ENCODE peak calls at places on chromosomes 1 and 21, in seven cellular contexts. T, G, R, P, M, H and A are unnamed samples.
A peak's percentile ranks its signal among the peaks of the same experiment; 100 is the strongest.

GRCh38 chr1:165109013-165109412 is 247.5 kb downstream of the LMX1A start:
- DNase-seq in G (no peak), R (no peak), T (no peak), P (no peak), M (no peak), H (no peak), A (no peak)

GRCh38 chr1:192088496-192088895 is 69.8 kb upstream of the RGS18 start:
- DNase-seq in G (no peak), P (no peak), T (no peak), H (no peak), R (no peak), M (no peak), A (no peak)

GRCh38 chr1:247295274-247295684 is 36.4 kb downstream of the ZNF496 start:
- DNase-seq in H (no peak), R (no peak), M (peak; percentile 64), G (no peak), P (peak; percentile 28), T (no peak), A (no peak)

GRCh38 chr1:216700779-216701178 is 22.4 kb downstream of the ESRRG start:
- DNase-seq in T (no peak), G (no peak), H (no peak), P (no peak), M (no peak), R (no peak), A (no peak)

GRCh38 chr1:224497714-224498573 is 63.3 kb upstream of the WDR26 start:
- DNase-seq in M (peak; percentile 76), R (peak; percentile 54), G (no peak), T (no peak), P (peak; percentile 89), H (no peak), A (peak; percentile 51)

GRCh38 chr1:84709175-84709574 is 18.9 kb upstream of the SSX2IP start:
- DNase-seq in H (no peak), G (no peak), M (no peak), T (no peak), R (no peak), P (no peak), A (no peak)

GRCh38 chr1:6704746-6705145 is 3.1 kb upstream of the DNAJC11 start:
- DNase-seq in H (no peak), G (no peak), P (no peak), R (no peak), T (no peak), M (no peak), A (no peak)

GRCh38 chr1:193538004-193538355 is 351.6 kb upstream of the B3GALT2 start:
- DNase-seq in M (no peak), T (no peak), G (no peak), H (no peak), R (no peak), P (no peak), A (no peak)

GRCh38 chr1:32406629-32407111 is 12.4 kb upstream of the BSDC1 start:
- DNase-seq in R (no peak), H (peak; percentile 72), G (no peak), M (no peak), T (no peak), P (no peak), A (no peak)

GRCh38 chr1:203273869-203274602 is 31.3 kb upstream of the BTG2 start:
- DNase-seq in P (no peak), G (no peak), H (peak; percentile 66), R (no peak), M (no peak), T (peak; percentile 46), A (no peak)

GRCh38 chr1:169102567-169102966 is 3.9 kb upstream of the ATP1B1 start:
- DNase-seq in P (peak; percentile 65), H (no peak), G (no peak), R (no peak), M (peak; percentile 81), T (peak; percentile 24), A (peak; percentile 41)

GRCh38 chr1:210057593-210057992 is 119.6 kb downstream of the SYT14 start:
- DNase-seq in H (no peak), G (no peak), R (no peak), P (no peak), T (no peak), M (no peak), A (no peak)

GRCh38 chr1:98516306-98516705 is 145.2 kb upstream of the SNX7 start:
- DNase-seq in M (no peak), H (no peak), R (no peak), G (no peak), T (no peak), P (no peak), A (no peak)

GRCh38 chr1:153771841-153772593 is 3.2 kb upstream of the SLC27A3 start:
- DNase-seq in H (peak; percentile 35), P (no peak), M (no peak), R (no peak), G (no peak), T (peak; percentile 52), A (no peak)

GRCh38 chr1:85135456-85135798 is 65.4 kb downstream of the SYDE2 start:
- DNase-seq in T (no peak), H (no peak), G (no peak), R (no peak), M (no peak), P (no peak), A (no peak)

DNA sequence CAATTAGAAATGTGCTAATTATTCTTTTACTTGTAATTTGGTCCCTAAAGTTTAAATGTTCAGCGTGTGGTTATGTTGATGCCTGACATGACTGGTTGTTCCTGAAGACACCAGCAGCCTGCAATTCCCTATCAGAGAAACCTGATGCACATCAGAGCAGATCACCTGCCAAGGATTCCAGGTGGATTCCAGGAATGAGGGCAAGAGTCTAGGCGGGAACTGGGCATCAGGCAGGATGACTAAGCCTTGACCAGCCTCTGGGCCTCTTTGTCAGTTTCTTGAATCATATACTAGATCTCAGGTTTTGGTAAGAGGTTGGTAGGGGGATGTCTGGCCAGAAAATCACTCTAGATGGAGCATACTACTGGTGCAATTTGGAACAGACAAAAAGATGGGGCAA is 130.7 kb upstream of the TNR start:
- DNase-seq in H (no peak), R (no peak), P (no peak), G (no peak), M (no peak), T (no peak), A (no peak)
- TF ChIP-seq CTCF in H (no peak), R (no peak), P (no peak), G (no peak), M (no peak), T (no peak), A (no peak)

GRCh38 chr1:244599937-244600350 is 53.0 kb upstream of the DESI2 start:
- DNase-seq in T (peak; percentile 30), P (peak; percentile 98), R (peak; percentile 77), G (peak; percentile 6), M (peak; percentile 94), H (no peak), A (peak; percentile 84)
- H3K4me3 ChIP-seq in T (no peak overlapping the region), P (peak overlapping the region; percentile 36), R (peak overlapping the region; percentile 19), G (peak overlapping the region; percentile 58), M (no peak overlapping the region), H (no peak overlapping the region), A (peak overlapping the region; percentile 46)

GRCh38 chr21:31482460-31482859 is 138.4 kb upstream of the TIAM1 start:
- DNase-seq in H (no peak), M (no peak), T (no peak), P (peak; percentile 4), R (no peak), G (no peak), A (no peak)
- TF ChIP-seq CTCF in H (no peak), M (no peak), T (no peak), P (no peak), R (no peak), G (no peak), A (no peak)

GRCh38 chr21:38384246-38384576 is 114.1 kb downstream of the ERG start:
- DNase-seq in R (no peak), M (no peak), T (no peak), P (no peak), G (no peak), H (no peak), A (no peak)

GRCh38 chr21:38384675-38385074 is 113.6 kb downstream of the ERG start:
- DNase-seq in M (no peak), G (no peak), R (no peak), T (no peak), H (no peak), P (no peak), A (no peak)

GRCh38 chr21:38388219-38388618 is 110.1 kb downstream of the ERG start:
- DNase-seq in R (no peak), P (peak; percentile 12), M (peak; percentile 60), G (no peak), H (no peak), T (no peak), A (no peak)

GRCh38 chr21:38388684-38389676 is 109.3 kb downstream of the ERG start:
- DNase-seq in R (no peak), H (no peak), T (no peak), M (no peak), P (no peak), G (no peak), A (no peak)

DNA sequence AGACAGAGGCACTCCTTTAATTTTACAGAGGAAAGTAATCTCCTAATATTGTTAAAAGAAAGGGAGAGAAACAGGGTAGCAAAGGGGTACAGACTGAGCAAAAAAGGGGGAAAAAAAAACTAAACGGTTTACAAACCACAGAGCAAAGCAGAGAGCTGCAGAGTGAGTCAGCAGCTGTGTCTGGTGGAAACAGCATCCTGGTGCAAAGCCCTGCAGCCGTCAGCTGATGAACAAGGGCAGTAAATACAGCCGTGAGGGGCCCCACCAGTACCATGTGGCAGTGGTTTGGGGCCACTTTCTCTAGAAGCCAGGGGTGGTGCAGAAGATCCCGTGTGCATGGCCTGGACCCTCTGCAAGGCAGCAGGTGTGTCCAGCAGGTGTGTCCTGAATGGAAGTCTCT is 111.3 kb downstream of the ERG start:
- DNase-seq in R (no peak), P (no peak), H (no peak), M (no peak), G (no peak), T (no peak), A (no peak)
- H3K4me3 ChIP-seq in R (no peak overlapping the region), P (no peak overlapping the region), H (no peak overlapping the region), M (no peak overlapping the region), G (no peak overlapping the region), T (no peak overlapping the region), A (no peak overlapping the region)

DNA sequence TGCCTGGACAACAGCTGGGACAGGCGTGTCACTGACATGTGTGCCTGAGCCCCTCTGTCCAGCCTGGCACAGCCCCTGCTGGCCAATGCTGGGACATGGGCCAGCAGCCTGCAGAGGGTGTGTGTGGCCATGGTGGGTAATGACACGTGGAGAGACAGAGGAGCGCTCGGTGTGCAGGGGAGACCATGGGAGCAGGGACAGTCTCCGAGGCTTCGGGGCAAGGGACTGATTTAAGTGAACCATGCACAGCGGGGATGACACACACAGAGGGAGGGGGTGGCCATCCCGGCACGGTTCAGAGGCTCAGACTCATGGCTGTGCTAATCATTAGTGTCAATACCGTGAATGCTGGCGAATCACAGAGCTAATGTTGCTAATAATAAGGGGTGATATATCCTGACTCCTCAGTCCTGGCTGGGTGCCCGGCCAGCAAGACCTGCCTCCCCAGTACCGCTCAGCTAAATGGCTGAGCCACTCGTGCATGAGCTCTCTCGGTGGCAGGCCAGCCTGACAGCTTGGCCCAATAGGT is 41.6 kb downstream of the IGSF21 start:
- DNase-seq in T (no peak), H (no peak), R (no peak), G (no peak), M (no peak), P (no peak), A (no peak)
- TF ChIP-seq CTCF in T (no peak), H (no peak), R (no peak), G (no peak), M (no peak), P (no peak), A (no peak)

GRCh38 chr1:183365093-183365492 is 53.1 kb downstream of the NMNAT2 start:
- DNase-seq in H (no peak), R (no peak), P (no peak), G (no peak), M (no peak), T (no peak), A (no peak)
- H3K4me3 ChIP-seq in H (no peak overlapping the region), R (no peak overlapping the region), P (no peak overlapping the region), G (no peak overlapping the region), M (no peak overlapping the region), T (no peak overlapping the region), A (no peak overlapping the region)